ENCODE peak calls at places on chromosomes 2 and 18, in nine cellular contexts. J is ovary, X is IMR-90, Y is prostate gland, N is body of pancreas, K is tibial nerve, F is H1, U is right lobe of liver, B is upper lobe of left lung. C is an unnamed sample.

GRCh38 chr2:212532087-212532486 is 6.5 kb downstream of the ERBB4 start:
- DNase-seq in J (no peak), X (no peak), Y (no peak), N (no peak), K (no peak), F (no peak), U (no peak), B (no peak), C (no peak)

GRCh38 chr2:219702796-219703545 is 75.5 kb downstream of the SLC4A3 start:
- DNase-seq in J (no peak), X (no peak), Y (no peak), N (no peak), K (no peak), F (no peak), U (no peak), B (peak; percentile 66), C (peak; percentile 70)

GRCh38 chr2:140714586-140714985 is 1416.2 kb downstream of the LRP1B start:
- DNase-seq in J (no peak), X (no peak), Y (no peak), N (no peak), K (no peak), F (no peak), U (no peak), B (no peak), C (no peak)

GRCh38 chr2:239496700-239497099 is 95.9 kb upstream of the HDAC4 start:
- DNase-seq in J (no peak), X (no peak), Y (no peak), N (no peak), K (no peak), F (no peak), U (no peak), B (no peak), C (no peak)

GRCh38 chr2:237235383-237236095 is 149.8 kb downstream of the COPS8 start:
- DNase-seq in J (peak; percentile 86), X (peak; percentile 93), Y (peak; percentile 30), N (peak; percentile 85), K (peak; percentile 71), F (no peak), U (peak; percentile 72), B (no peak), C (no peak)

GRCh38 chr2:180742809-180743208 is 237.6 kb upstream of the UBE2E3 start:
- DNase-seq in J (no peak), X (peak; percentile 31), Y (no peak), N (no peak), K (no peak), F (no peak), U (no peak), B (no peak), C (no peak)

GRCh38 chr2:18074476-18074875 is 196.0 kb downstream of the KCNS3 start:
- DNase-seq in J (no peak), X (peak; percentile 12), Y (no peak), N (no peak), K (no peak), F (no peak), U (no peak), B (no peak), C (no peak)

GRCh38 chr2:187982668-187983067 is 309.0 kb upstream of the GULP1 start:
- DNase-seq in J (no peak), X (peak; percentile 92), Y (no peak), N (peak; percentile 69), K (peak; percentile 25), F (no peak), U (no peak), B (no peak), C (no peak)

GRCh38 chr2:188527701-188528100 is 236.0 kb downstream of the GULP1 start:
- DNase-seq in J (no peak), X (no peak), Y (no peak), N (no peak), K (no peak), F (no peak), U (no peak), B (no peak), C (no peak)

GRCh38 chr2:9139491-9140443 is 66.8 kb upstream of the ASAP2 start:
- DNase-seq in J (peak; percentile 84), X (peak; percentile 54), Y (peak; percentile 51), N (peak; percentile 78), K (peak; percentile 83), F (no peak), U (peak; percentile 73), B (peak; percentile 76), C (peak; percentile 82)

GRCh38 chr2:174745142-174745541 is 19.1 kb downstream of the CHRNA1 start:
- DNase-seq in J (no peak), X (no peak), Y (no peak), N (no peak), K (no peak), F (no peak), U (no peak), B (no peak), C (no peak)

GRCh38 chr2:41394541-41394940 is 653.3 kb upstream of the PKDCC start:
- DNase-seq in J (no peak), X (no peak), Y (no peak), N (no peak), K (no peak), F (no peak), U (no peak), B (no peak), C (no peak)

GRCh38 chr2:212538156-212539144 is at the start of gene ERBB4:
- DNase-seq in J (peak; percentile 38), X (no peak), Y (peak; percentile 11), N (peak; percentile 38), K (no peak), F (no peak), U (peak; percentile 47), B (peak; percentile 47), C (no peak)

GRCh38 chr2:1081411-1082225 is 131.0 kb downstream of the SNTG2 start:
- DNase-seq in J (peak; percentile 52), X (peak; percentile 28), Y (peak; percentile 44), N (peak; percentile 80), K (peak; percentile 68), F (no peak), U (no peak), B (no peak), C (no peak)

GRCh38 chr2:126507425-126507867 is 148.5 kb upstream of the GYPC start:
- DNase-seq in J (no peak), X (no peak), Y (no peak), N (no peak), K (no peak), F (no peak), U (no peak), B (peak; percentile 24), C (no peak)

GRCh38 chr2:217816396-217816869 is 186.4 kb downstream of the TNS1 start:
- DNase-seq in J (peak; percentile 66), X (peak; percentile 46), Y (no peak), N (no peak), K (peak; percentile 45), F (no peak), U (no peak), B (peak; percentile 37), C (no peak)

GRCh38 chr18:74264303-74265020 is 27.3 kb downstream of the CYB5A start:
- DNase-seq in J (no peak), X (no peak), Y (no peak), N (no peak), K (no peak), F (no peak), U (no peak), B (peak; percentile 51), C (no peak)

GRCh38 chr2:162613839-162614238 is 224.7 kb downstream of the KCNH7 start:
- DNase-seq in J (no peak), X (no peak), Y (no peak), N (no peak), K (no peak), F (no peak), U (no peak), B (no peak), C (no peak)

GRCh38 chr2:100632759-100633158 is 70.0 kb downstream of the PDCL3 start:
- DNase-seq in J (no peak), X (no peak), Y (no peak), N (no peak), K (no peak), F (no peak), U (no peak), B (no peak), C (no peak)
- H3K27ac ChIP-seq in J (no peak overlapping the region), X (no peak overlapping the region), Y (no peak overlapping the region), N (no peak overlapping the region), K (no peak overlapping the region), F (no peak overlapping the region), U (no peak overlapping the region), B (no peak overlapping the region), C (no peak overlapping the region)

DNA sequence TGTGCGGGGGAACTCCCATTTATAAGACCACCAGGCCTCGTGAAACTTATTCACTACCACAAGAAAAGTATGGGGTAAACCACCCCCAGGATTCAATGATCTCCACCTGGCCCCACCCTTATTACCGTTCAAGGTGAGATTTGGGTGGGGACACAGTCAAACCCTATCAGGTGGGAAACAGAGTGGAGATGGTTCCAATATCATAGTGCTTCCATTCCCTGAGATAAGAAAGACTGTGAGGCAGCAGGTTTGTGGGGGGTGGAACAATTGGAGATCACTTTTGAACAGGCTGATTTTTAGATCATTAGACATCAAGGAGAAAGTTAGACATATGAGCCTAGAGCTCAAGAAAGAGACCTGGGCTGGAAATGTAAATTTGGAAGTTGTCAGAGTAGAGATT is 39.3 kb downstream of the GKN2 start:
- DNase-seq in J (no peak), X (no peak), Y (no peak), N (no peak), K (no peak), F (no peak), U (no peak), B (no peak), C (no peak)
- TF ChIP-seq POLR2A in J (no peak), X (no peak), Y (no peak), N (no peak), K (no peak), F (no peak), U (no peak), B (no peak), C (no peak)

GRCh38 chr2:26401739-26402541 is at the start of gene DRC1:
- DNase-seq in J (peak; percentile 58), X (peak; percentile 67), Y (no peak), N (peak; percentile 61), K (no peak), F (peak; percentile 51), U (peak; percentile 61), B (peak; percentile 30), C (no peak)
- H3K4me3 ChIP-seq in J (no peak within 1 kb of the TSS), X (peak within 1 kb of the TSS; percentile 71), Y (peak within 1 kb of the TSS; percentile 13), N (no peak within 1 kb of the TSS), K (peak within 1 kb of the TSS; percentile 21), F (peak within 1 kb of the TSS; percentile 62), U (no peak within 1 kb of the TSS), B (no peak within 1 kb of the TSS), C (peak within 1 kb of the TSS; percentile 24)

GRCh38 chr2:216693414-216694100 is 1.8 kb downstream of the IGFBP5 start:
- DNase-seq in J (peak; percentile 37), X (no peak), Y (no peak), N (no peak), K (no peak), F (no peak), U (no peak), B (no peak), C (peak; percentile 89)

GRCh38 chr2:216695401-216695821 is at the start of gene IGFBP5:
- DNase-seq in J (peak; percentile 98), X (peak; percentile 94), Y (peak; percentile 86), N (peak; percentile 82), K (peak; percentile 91), F (peak; percentile 66), U (no peak), B (peak; percentile 47), C (no peak)

GRCh38 chr2:216694201-216694825 is 1.0 kb downstream of the IGFBP5 start:
- DNase-seq in J (peak; percentile 63), X (no peak), Y (peak; percentile 53), N (peak; percentile 62), K (no peak), F (no peak), U (no peak), B (peak; percentile 35), C (no peak)

GRCh38 chr2:216696321-216696720 is 972 bp upstream of the IGFBP5 start:
- DNase-seq in J (no peak), X (no peak), Y (no peak), N (no peak), K (no peak), F (no peak), U (no peak), B (no peak), C (no peak)

GRCh38 chr2:216694826-216695217 is 527 bp downstream of the IGFBP5 start:
- DNase-seq in J (peak; percentile 41), X (no peak), Y (no peak), N (no peak), K (no peak), F (no peak), U (no peak), B (no peak), C (no peak)
- H3K27ac ChIP-seq in J (peak overlapping the region; percentile 82), X (peak overlapping the region; percentile 85), Y (peak overlapping the region; percentile 62), N (no peak overlapping the region), K (peak overlapping the region; percentile 66), F (no peak overlapping the region), U (no peak overlapping the region), B (peak overlapping the region; percentile 50), C (peak overlapping the region; percentile 90)